ENCODE peak calls at places on chromosomes 13 and 19, in four cellular contexts. B, S, N and K are unnamed samples.

GRCh38 chr13:40146063-40146462 is 490.6 kb downstream of the COG6 start:
- DNase-seq in N (no peak), B (no peak), S (no peak), K (no peak)

GRCh38 chr19:49017041-49017665 is at the start of gene LHB:
- DNase-seq in B (no peak), N (no peak), S (no peak), K (no peak)

GRCh38 chr13:43805681-43806128 is 18.9 kb upstream of the ENOX1 start:
- DNase-seq in N (peak), S (no peak), B (no peak), K (no peak)

GRCh38 chr19:19964416-19964815 is 63.7 kb downstream of the ZNF93 start:
- DNase-seq in S (no peak), N (no peak), B (no peak), K (no peak)

GRCh38 chr19:16342002-16342715 is 17.5 kb downstream of the KLF2 start:
- DNase-seq in N (no peak), S (no peak), B (peak), K (no peak)

GRCh38 chr13:114002009-114002544 is 28.2 kb upstream of the C13orf46 start:
- DNase-seq in S (no peak), B (no peak), N (no peak), K (no peak)

GRCh38 chr19:7500811-7501450 is 12.1 kb upstream of the PEX11G start:
- DNase-seq in B (peak), S (peak), N (peak), K (peak)

GRCh38 chr19:56089344-56089743 is 31.8 kb downstream of the ZNF787 start:
- DNase-seq in N (no peak), B (no peak), S (no peak), K (no peak)

GRCh38 chr13:44710576-44710975 is 134.4 kb upstream of the TSC22D1 start:
- DNase-seq in B (no peak), S (no peak), N (peak), K (no peak)

GRCh38 chr13:95136638-95137037 is 164.6 kb downstream of the ABCC4 start:
- DNase-seq in N (no peak), B (no peak), S (no peak), K (no peak)

GRCh38 chr19:10295305-10295846 is 5.6 kb downstream of the ICAM5 start:
- DNase-seq in N (no peak), S (no peak), B (no peak), K (no peak)

GRCh38 chr19:38386300-38386967 is 1.4 kb downstream of the GGN start:
- DNase-seq in S (no peak), B (no peak), N (no peak), K (no peak)

GRCh38 chr19:16880884-16881554 is 7.8 kb upstream of the F2RL3 start:
- DNase-seq in N (no peak), S (no peak), B (no peak), K (no peak)

GRCh38 chr19:8310342-8311055 is 2.3 kb upstream of the CD320 start:
- DNase-seq in B (no peak), N (no peak), S (peak), K (no peak)

GRCh38 chr13:94169783-94170513 is 309.5 kb downstream of the DCT start:
- DNase-seq in S (no peak), N (no peak), B (peak), K (no peak)

GRCh38 chr19:42693760-42694350 is 46.4 kb downstream of the PSG3 start:
- DNase-seq in N (peak), S (peak), B (no peak), K (peak)

GRCh38 chr19:50361290-50362029 is 4.0 kb downstream of the NAPSA start:
- DNase-seq in B (no peak), S (no peak), N (no peak), K (no peak)

GRCh38 chr13:51025245-51025872 is 85.7 kb downstream of the C13orf42 start:
- DNase-seq in B (no peak), N (no peak), S (no peak), K (no peak)

GRCh38 chr13:97212540-97213146 is 9.5 kb upstream of the MBNL2 start:
- DNase-seq in S (no peak), N (peak), B (no peak), K (no peak)

GRCh38 chr19:34961775-34962174 is 2.3 kb downstream of the ZNF792 start:
- DNase-seq in B (no peak), S (no peak), N (no peak), K (no peak)

GRCh38 chr13:44243198-44243852 is 130.3 kb upstream of the SERP2 start:
- DNase-seq in N (peak), S (no peak), B (no peak), K (no peak)

GRCh38 chr19:17775991-17776803 is 18.7 kb upstream of the B3GNT3 start:
- DNase-seq in S (no peak), B (no peak), N (peak), K (no peak)

GRCh38 chr19:37980419-37980975 is 73.5 kb downstream of the SIPA1L3 start:
- DNase-seq in S (no peak), N (no peak), B (no peak), K (no peak)

GRCh38 chr19:49676136-49676689 is 858 bp upstream of the PRMT1 start:
- DNase-seq in B (peak), N (peak), S (peak), K (peak)

GRCh38 chr13:81874253-81874652 is 1533.3 kb upstream of the SPRY2 start:
- DNase-seq in N (no peak), S (no peak), B (no peak), K (peak)

DNA sequence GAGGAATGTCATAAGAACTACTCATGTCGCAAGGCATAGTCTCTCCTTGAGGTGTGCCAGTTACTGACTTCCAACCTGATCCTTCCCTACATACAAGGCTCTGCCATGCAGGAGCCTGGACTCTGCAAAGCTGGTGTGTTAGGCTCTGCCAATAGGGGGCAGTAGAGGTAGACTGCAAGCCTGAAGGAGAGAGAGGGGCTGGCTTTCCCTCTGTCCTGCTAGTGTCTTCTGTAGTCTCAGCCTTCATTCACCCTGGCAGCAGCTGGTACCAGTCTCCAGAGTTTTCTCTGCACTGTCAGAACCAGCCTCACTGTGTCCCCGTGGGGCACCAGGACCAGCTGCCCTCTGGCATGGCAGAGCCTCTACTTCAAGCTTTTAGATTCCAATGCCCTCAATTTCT is 14.5 kb downstream of the SHISA2 start:
- DNase-seq in S (no peak), N (peak), B (no peak), K (no peak)
- TF ChIP-seq CTCF in S (no peak), N (peak), B (no peak), K (peak)

GRCh38 chr19:54893406-54893805 is 12.5 kb upstream of the NCR1 start:
- DNase-seq in N (no peak), S (no peak), B (no peak), K (no peak)

GRCh38 chr19:54896036-54896435 is 9.9 kb upstream of the NCR1 start:
- DNase-seq in S (no peak), B (no peak), N (no peak), K (no peak)
- H3K4me3 ChIP-seq in S (no peak), B (no peak), N (no peak), K (no peak)

GRCh38 chr13:111506621-111507020 is 186.2 kb downstream of the TEX29 start:
- DNase-seq in S (no peak), B (no peak), N (no peak), K (no peak)

GRCh38 chr13:111503905-111504695 is 183.7 kb downstream of the TEX29 start:
- DNase-seq in N (no peak), S (no peak), B (no peak), K (no peak)

GRCh38 chr13:111506131-111506530 is 185.7 kb downstream of the TEX29 start:
- DNase-seq in B (no peak), S (no peak), N (no peak), K (no peak)

GRCh38 chr13:111503376-111503775 is 182.9 kb downstream of the TEX29 start:
- DNase-seq in S (no peak), B (no peak), N (no peak), K (no peak)

DNA sequence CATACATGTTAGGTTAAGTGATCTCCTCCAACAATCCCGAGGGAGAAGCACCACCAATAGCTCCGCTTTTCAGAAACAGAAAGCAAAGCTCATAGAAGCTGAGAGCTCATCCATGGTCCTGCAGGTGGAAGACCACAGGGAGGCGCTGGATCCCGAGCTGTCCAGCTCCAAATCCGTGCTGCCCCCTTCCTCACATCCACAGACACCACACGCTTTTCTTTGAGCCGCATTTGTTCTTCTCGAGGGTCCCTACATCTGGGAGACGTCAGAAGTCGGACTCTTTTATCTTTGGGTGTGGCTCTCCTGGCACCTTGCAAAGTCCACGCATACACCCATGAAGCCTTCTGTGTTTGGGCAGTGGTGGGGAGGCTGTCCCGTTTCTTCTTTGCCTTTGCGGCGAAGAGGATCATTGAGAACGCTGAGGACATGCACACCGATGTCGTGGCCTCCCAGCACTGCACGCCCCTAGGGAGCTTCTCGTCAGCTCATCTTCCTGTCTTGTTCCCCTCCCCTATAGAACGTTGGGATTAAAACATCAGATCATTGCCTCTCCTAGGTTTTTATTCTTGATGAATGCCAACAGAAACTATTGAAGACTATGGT is 184.8 kb downstream of the TEX29 start:
- DNase-seq in S (no peak), B (no peak), N (peak), K (no peak)
- TF ChIP-seq CTCF in S (no peak), B (no peak), N (peak), K (peak)

GRCh38 chr13:110309661-110310524 is 2.8 kb downstream of the COL4A2 start:
- DNase-seq in N (no peak), B (no peak), S (no peak), K (no peak)
- H3K4me3 ChIP-seq in N (no peak), B (no peak), S (no peak), K (no peak)

DNA sequence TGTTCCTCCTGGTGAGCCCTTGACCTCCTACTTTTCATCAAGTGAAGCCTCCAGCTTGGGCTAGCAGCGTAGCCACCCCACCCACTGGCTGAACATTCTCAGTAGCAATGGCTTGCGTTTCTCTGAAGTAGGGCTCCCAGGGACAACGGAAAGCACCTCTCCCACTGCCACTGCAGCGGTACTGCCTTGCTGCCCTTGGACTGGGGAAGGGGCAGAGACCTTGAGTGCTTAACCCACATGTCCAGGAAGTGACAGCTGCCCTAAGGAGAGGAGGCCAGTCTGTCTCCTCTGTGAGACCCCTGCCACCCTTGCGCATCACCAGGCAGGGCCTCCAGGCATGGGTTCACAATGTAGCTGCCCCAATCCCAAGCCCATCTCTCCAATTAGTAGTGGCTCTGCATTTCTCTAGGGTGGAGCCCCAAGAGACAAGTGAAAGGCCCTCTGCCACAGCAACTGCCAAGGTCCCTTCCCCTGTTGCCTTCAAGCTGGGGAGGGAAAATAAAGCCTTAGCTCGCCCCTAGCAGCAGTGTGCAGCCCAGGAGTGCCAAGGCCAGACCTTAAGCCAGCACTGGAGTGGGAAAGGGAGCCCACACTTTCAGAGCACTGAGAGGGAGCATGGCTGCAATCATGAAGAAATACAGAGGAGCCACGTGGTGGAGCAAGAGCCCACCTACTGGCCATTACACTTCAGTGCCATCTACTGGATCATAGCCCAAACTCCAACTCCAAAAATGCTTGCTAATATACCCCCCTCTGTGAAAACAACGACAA is 175.9 kb upstream of the TRPC4 start:
- DNase-seq in S (no peak), B (no peak), N (peak), K (no peak)
- TF ChIP-seq CTCF in S (no peak), B (no peak), N (peak), K (peak)

DNA sequence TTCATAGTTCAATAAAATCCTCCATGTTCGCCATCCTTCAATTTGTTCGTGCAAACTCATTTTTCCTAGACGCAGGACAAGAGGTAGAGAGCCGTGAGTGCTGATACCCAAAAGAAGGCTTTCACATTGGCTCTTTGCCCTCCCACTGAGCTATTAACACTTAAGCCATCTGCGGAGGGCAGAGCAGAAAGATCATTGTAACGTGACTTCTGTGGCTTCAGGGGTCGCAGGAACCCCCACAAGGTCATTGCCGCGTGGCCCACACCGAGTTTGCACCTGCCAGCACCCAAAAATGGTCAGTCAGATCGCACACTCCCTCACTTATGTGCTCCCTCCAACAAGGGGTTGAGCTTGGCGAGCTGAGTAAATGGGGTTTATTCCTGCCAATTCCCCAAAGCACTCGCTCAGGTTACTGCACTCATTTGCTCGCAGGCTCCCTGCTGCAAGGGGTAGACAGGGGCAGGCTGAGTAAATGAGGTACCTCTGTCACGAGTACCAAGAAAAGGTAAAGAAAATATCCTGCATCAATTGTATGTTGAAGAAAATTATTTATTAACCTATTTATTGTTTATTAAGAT is 144.1 kb downstream of the PRR20E start:
- DNase-seq in B (no peak), S (no peak), N (no peak), K (no peak)
- H3K4me3 ChIP-seq in B (no peak), S (no peak), N (no peak), K (no peak)